ENCODE peak calls at places on chromosomes 2 and 18, in eight cellular contexts. D, A, P, L, Q, C, V and Z are unnamed samples.

GRCh38 chr2:148999451-148999891 is 39.0 kb upstream of the LYPD6B start:
- DNase-seq in D (no peak), V (peak), Q (no peak), C (no peak), A (no peak), P (no peak), L (no peak), Z (no peak)

GRCh38 chr18:3710712-3711269 is 260.8 kb downstream of the TGIF1 start:
- DNase-seq in P (no peak), C (no peak), A (no peak), Q (peak), L (no peak), V (peak), D (no peak), Z (no peak)

GRCh38 chr2:85066006-85066405 is 67.2 kb upstream of the TCF7L1 start:
- DNase-seq in V (no peak), A (no peak), L (no peak), C (no peak), P (no peak), D (no peak), Q (peak), Z (no peak)

GRCh38 chr18:49612515-49613033 is 50.7 kb downstream of the LIPG start:
- DNase-seq in Q (no peak), P (no peak), A (no peak), L (no peak), C (no peak), D (no peak), V (no peak), Z (no peak)

GRCh38 chr2:236977999-236978398 is 107.7 kb upstream of the COPS8 start:
- DNase-seq in A (no peak), C (no peak), L (no peak), Q (no peak), D (no peak), V (no peak), P (no peak), Z (no peak)

GRCh38 chr2:4464607-4465006 is 761.2 kb downstream of the DCDC2C start:
- DNase-seq in L (no peak), P (no peak), V (no peak), D (no peak), Q (no peak), C (no peak), A (no peak), Z (no peak)

GRCh38 chr18:34956663-34957062 is 84.5 kb upstream of the MAPRE2 start:
- DNase-seq in P (no peak), Q (no peak), L (no peak), V (no peak), D (no peak), A (no peak), C (no peak), Z (no peak)

GRCh38 chr2:238043851-238044250 is 16.9 kb upstream of the SCLY start:
- DNase-seq in A (no peak), L (no peak), P (no peak), V (no peak), Q (peak), C (no peak), D (no peak), Z (no peak)

GRCh38 chr18:79657342-79657996 is 22.1 kb upstream of the CTDP1 start:
- DNase-seq in P (no peak), Q (peak), V (no peak), L (no peak), A (no peak), C (no peak), D (no peak), Z (no peak)

GRCh38 chr2:236682651-236683422 is 113.2 kb downstream of the ACKR3 start:
- DNase-seq in L (no peak), A (no peak), C (no peak), P (no peak), V (no peak), Q (no peak), D (no peak), Z (no peak)

GRCh38 chr2:99613992-99614391 is 124.2 kb upstream of the REV1 start:
- DNase-seq in D (no peak), V (no peak), P (no peak), C (no peak), Q (no peak), A (no peak), L (no peak), Z (no peak)

GRCh38 chr2:70978388-70979357 is at the start of gene ANKRD53:
- DNase-seq in P (no peak), L (no peak), A (peak), D (peak), V (peak), C (no peak), Q (peak), Z (no peak)

GRCh38 chr2:183465048-183465447 is 340.8 kb downstream of the NUP35 start:
- DNase-seq in A (no peak), D (no peak), L (no peak), C (no peak), V (no peak), P (no peak), Q (no peak), Z (no peak)

GRCh38 chr18:77103181-77103875 is 29.3 kb downstream of the MBP start:
- DNase-seq in L (no peak), C (no peak), P (no peak), D (no peak), V (no peak), A (no peak), Q (no peak), Z (no peak)

GRCh38 chr2:197092431-197092830 is 165.9 kb upstream of the PGAP1 start:
- DNase-seq in L (no peak), D (no peak), V (peak), A (no peak), Q (peak), C (no peak), P (no peak), Z (no peak)

GRCh38 chr2:168116448-168116847 is 130.9 kb downstream of the STK39 start:
- DNase-seq in L (no peak), A (no peak), P (no peak), D (no peak), V (no peak), Q (peak), C (no peak), Z (no peak)